ENCODE peak calls at places on chromosomes 11 and 22, in six cellular contexts. B is tibial nerve, C is PC-3, E is mucosa of descending colon, O is glutamatergic neuron, K is A549. U is an unnamed sample.

GRCh38 chr11:65414776-65415498 is 7.7 kb upstream of the NEAT1 start:
- DNase-seq in E (no peak), O (no peak), B (no peak), C (no peak), K (no peak), U (no peak)

GRCh38 chr11:126661051-126661450 is 305.6 kb downstream of the ST3GAL4 start:
- DNase-seq in O (no peak), K (no peak), C (no peak), E (no peak), B (no peak), U (no peak)

GRCh38 chr22:19291580-19292261 is at the start of gene CLTCL1:
- DNase-seq in C (peak; percentile 48), E (peak; percentile 77), O (peak; percentile 94), K (peak; percentile 70), B (peak; percentile 51), U (peak; percentile 57)

GRCh38 chr11:44310456-44311272 is 725 bp upstream of the ALX4 start:
- DNase-seq in O (no peak), E (no peak), B (no peak), K (no peak), C (no peak), U (no peak)

GRCh38 chr11:2419638-2420501 is 19.3 kb downstream of the TSSC4 start:
- DNase-seq in O (peak; percentile 87), E (peak; percentile 88), B (peak; percentile 78), C (peak; percentile 83), K (peak; percentile 79), U (peak; percentile 74)

GRCh38 chr11:6251990-6252473 is 7.6 kb upstream of the CCKBR start:
- DNase-seq in E (peak; percentile 22), C (no peak), K (no peak), B (no peak), O (peak; percentile 32), U (no peak)

GRCh38 chr11:33116535-33116934 is 44.7 kb downstream of the CSTF3 start:
- DNase-seq in B (no peak), O (no peak), C (peak; percentile 79), K (peak; percentile 10), E (no peak), U (peak; percentile 68)

GRCh38 chr11:9461760-9462134 is 935 bp downstream of the ZNF143 start:
- DNase-seq in O (no peak), B (no peak), C (peak; percentile 7), K (peak; percentile 33), E (no peak), U (peak; percentile 13)

GRCh38 chr22:36868546-36868945 is 7.7 kb downstream of the NCF4 start:
- DNase-seq in C (no peak), K (no peak), B (no peak), E (no peak), O (no peak), U (no peak)

GRCh38 chr11:65821107-65821506 is 12.7 kb upstream of the SNX32 start:
- DNase-seq in B (no peak), E (peak; percentile 69), O (no peak), K (no peak), C (no peak), U (no peak)

GRCh38 chr22:41197046-41197807 is 7.9 kb upstream of the L3MBTL2 start:
- DNase-seq in K (peak; percentile 57), O (peak; percentile 86), B (peak; percentile 70), C (peak; percentile 59), E (peak; percentile 89), U (peak; percentile 74)
- TF ChIP-seq CTCF in K (peak; percentile 24), O (no peak), B (peak; percentile 10), C (no peak), E (no peak), U (no peak)

GRCh38 chr11:12702999-12703453 is 28.8 kb downstream of the TEAD1 start:
- DNase-seq in B (no peak), O (no peak), E (no peak), C (no peak), K (no peak), U (peak; percentile 56)

GRCh38 chr11:12705874-12706273 is 31.7 kb downstream of the TEAD1 start:
- DNase-seq in C (no peak), B (no peak), K (no peak), E (no peak), O (no peak), U (peak; percentile 77)

GRCh38 chr11:12698049-12698448 is 23.8 kb downstream of the TEAD1 start:
- DNase-seq in B (no peak), E (no peak), K (no peak), O (no peak), C (no peak), U (no peak)

GRCh38 chr11:12704049-12704448 is 29.8 kb downstream of the TEAD1 start:
- DNase-seq in E (no peak), O (no peak), C (peak; percentile 30), B (no peak), K (no peak), U (peak; percentile 89)

DNA sequence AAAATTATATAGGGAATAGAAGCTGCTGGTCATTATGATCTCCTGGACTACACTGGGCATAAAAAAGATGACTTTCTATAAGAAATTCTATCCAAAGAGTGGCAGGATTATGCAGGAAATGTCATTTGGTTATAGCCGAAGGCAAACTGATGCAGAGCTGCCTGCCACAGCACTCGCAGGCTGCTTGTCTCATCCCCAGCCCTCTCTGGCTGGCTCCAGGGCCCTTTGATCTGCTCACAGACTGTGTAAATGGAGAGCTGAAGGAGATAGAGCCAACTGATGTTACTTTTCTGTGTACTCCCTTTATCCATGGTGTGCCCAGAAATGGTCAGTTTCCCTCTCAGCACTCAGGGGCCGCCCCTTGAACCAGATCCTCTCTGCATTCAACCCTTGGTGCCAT is 27.6 kb downstream of the TEAD1 start:
- DNase-seq in K (no peak), O (no peak), B (no peak), E (no peak), C (no peak), U (no peak)
- TF ChIP-seq CTCF in K (no peak), O (no peak), B (no peak), E (no peak), C (no peak), U (no peak)

DNA sequence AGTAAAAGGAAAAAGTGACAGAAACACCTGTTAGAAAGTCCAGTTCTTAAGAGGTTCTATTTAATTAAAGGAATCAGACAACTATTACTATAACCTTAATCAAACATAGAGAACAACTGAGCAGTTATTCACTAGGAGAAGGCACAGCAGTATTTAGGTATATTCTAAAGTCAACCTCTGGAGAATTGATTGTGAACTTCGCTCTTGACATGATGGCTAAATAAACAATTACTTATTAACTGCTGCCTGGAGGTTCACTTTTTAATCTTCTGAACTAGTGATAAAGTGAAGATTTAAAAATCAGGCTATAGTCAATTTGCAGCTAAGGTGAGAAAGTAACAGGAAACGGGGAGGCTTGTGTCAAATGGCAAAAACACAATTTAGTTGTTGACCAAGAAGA is 557.3 kb downstream of the FAM181B start:
- DNase-seq in C (no peak), B (no peak), K (no peak), O (no peak), E (no peak), U (no peak)
- TF ChIP-seq CTCF in C (no peak), B (no peak), K (no peak), O (no peak), E (no peak), U (no peak)

GRCh38 chr22:29479417-29480261 is at the start of gene NEFH:
- DNase-seq in K (no peak), B (no peak), E (no peak), C (no peak), O (peak; percentile 67), U (no peak)

GRCh38 chr22:29482253-29482652 is 2.2 kb downstream of the NEFH start:
- DNase-seq in C (no peak), B (no peak), K (no peak), O (no peak), E (no peak), U (no peak)

GRCh38 chr22:29481265-29482000 is 1.4 kb downstream of the NEFH start:
- DNase-seq in B (no peak), O (peak; percentile 40), C (no peak), E (no peak), K (no peak), U (peak; percentile 13)

GRCh38 chr22:29480262-29480511 is 169 bp downstream of the NEFH start:
- DNase-seq in C (no peak), E (no peak), O (no peak), B (no peak), K (no peak), U (no peak)

GRCh38 chr22:29480512-29481264 is 670 bp downstream of the NEFH start:
- DNase-seq in B (no peak), C (no peak), O (peak; percentile 80), E (no peak), K (no peak), U (no peak)
- TF ChIP-seq CTCF in B (no peak), C (no peak), O (no peak), E (no peak), K (no peak), U (no peak)

DNA sequence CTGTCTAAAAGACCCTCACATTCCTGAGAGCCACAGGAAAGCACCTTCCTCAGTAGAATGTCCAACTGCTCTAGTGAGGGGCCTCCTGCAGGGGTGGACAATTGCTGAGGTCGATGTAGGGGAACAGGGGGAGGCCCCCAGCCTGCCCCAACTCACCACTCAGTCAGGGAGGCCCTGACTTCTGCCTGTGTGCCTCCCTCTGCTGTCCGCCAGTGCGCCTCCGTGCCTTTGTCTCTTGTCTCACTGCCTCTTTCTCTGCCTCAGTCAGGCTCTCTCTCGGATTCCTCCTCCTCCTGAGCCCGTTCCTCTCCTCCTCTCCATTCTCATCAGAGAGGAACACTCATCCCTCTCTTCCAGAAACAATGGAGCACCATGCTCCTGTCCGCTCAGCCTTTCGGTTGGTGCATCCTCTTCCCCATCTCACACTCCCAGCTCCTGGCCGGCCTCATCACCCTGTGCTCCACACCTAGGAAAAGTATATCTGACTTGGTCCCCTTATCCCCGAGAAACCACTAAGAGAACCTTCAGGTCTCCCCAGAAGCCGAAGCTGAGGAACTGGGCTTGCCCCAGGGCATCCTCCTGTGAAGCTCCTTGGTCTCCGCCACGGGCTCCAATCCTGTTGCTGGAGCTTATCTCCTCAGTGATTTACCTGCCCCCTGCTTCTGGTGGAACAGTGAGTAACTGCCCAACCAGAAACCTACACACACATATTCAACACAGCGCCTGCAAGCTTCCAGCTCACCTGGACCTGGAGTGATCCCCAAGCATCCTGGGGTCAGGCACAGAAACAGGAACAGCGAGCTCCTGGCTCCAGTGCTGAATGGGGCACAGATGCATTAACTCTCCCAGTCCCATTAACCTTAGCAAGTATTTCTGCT is 2.3 kb downstream of the B3GAT1 start:
- DNase-seq in O (no peak), B (no peak), C (no peak), K (no peak), E (no peak), U (no peak)
- TF ChIP-seq CTCF in O (no peak), B (no peak), C (no peak), K (no peak), E (no peak), U (no peak)

GRCh38 chr11:120660024-120660565 is 148.5 kb downstream of the GRIK4 start:
- DNase-seq in O (peak; percentile 63), E (peak; percentile 30), K (peak; percentile 33), C (peak; percentile 55), B (no peak), U (peak; percentile 40)
- TF ChIP-seq CTCF in O (peak; percentile 62), E (no peak), K (peak; percentile 32), C (peak; percentile 67), B (no peak), U (peak; percentile 26)

U was measured in MCF 10A.